ENCODE peak calls at places on chromosome 19, in seven cellular contexts. G is tibial nerve, X is stomach, K is A549, Y is upper lobe of left lung, W is ovary, P is K562. Z is an unnamed sample. For H3K4me1, the result is how much of the 10 kb centered on the place peaks cover.

GRCh38 chr19:52007805-52008557 is at the start of gene ZNF615:
- DNase-seq in Y (peak), W (peak), G (peak), P (peak), X (peak), K (peak), Z (peak)

GRCh38 chr19:29561601-29562000 is 35.8 kb downstream of the VSTM2B start:
- DNase-seq in G (no peak), W (no peak), Y (no peak), K (no peak), X (no peak), P (no peak), Z (no peak)

GRCh38 chr19:2087621-2088100 is 8.5 kb downstream of the MOB3A start:
- DNase-seq in P (no peak), X (no peak), Y (peak), K (no peak), W (no peak), G (no peak), Z (no peak)

GRCh38 chr19:8132858-8133458 is 16.4 kb downstream of the FBN3 start:
- DNase-seq in W (no peak), K (no peak), P (no peak), G (no peak), Y (no peak), X (no peak), Z (no peak)

GRCh38 chr19:38705197-38706019 is 38.9 kb downstream of the CAPN12 start:
- DNase-seq in G (no peak), Y (no peak), W (no peak), P (no peak), K (no peak), X (no peak), Z (no peak)

GRCh38 chr19:49453013-49453756 is at the start of gene ALDH16A1:
- DNase-seq in G (peak), K (peak), X (peak), W (peak), Y (peak), P (peak), Z (peak)

GRCh38 chr19:2888739-2889224 is 11.9 kb upstream of the ZNF57 start:
- DNase-seq in K (no peak), P (no peak), Y (peak), X (no peak), G (no peak), W (peak), Z (no peak)

GRCh38 chr19:4504297-4504701 is 14.0 kb downstream of the PLIN4 start:
- DNase-seq in G (no peak), K (no peak), Y (no peak), X (no peak), W (peak), P (no peak), Z (no peak)

GRCh38 chr19:55641376-55642152 is 762 bp downstream of the ZNF580 start:
- DNase-seq in Y (no peak), W (no peak), K (peak), P (peak), G (no peak), X (no peak), Z (no peak)

GRCh38 chr19:4993683-4994082 is 24.8 kb downstream of the KDM4B start:
- DNase-seq in X (no peak), W (no peak), Y (no peak), G (no peak), P (no peak), K (no peak), Z (no peak)

GRCh38 chr19:58581227-58582141 is 8.3 kb upstream of the MZF1 start:
- DNase-seq in K (peak), P (peak), X (peak), W (peak), Y (peak), G (peak), Z (peak)

GRCh38 chr19:50341091-50341564 is 12.0 kb upstream of the KCNC3 start:
- DNase-seq in W (no peak), Y (no peak), X (no peak), P (no peak), G (no peak), K (no peak), Z (no peak)

GRCh38 chr19:10617409-10618121 is 7.8 kb upstream of the SLC44A2 start:
- DNase-seq in W (no peak), K (no peak), Y (no peak), G (no peak), X (no peak), P (peak), Z (no peak)

GRCh38 chr19:46256855-46257254 is 27.3 kb downstream of the IGFL1 start:
- DNase-seq in W (no peak), P (no peak), K (peak), X (no peak), G (no peak), Y (no peak), Z (no peak)

GRCh38 chr19:47813304-47813994 is 8.3 kb upstream of the CRX start:
- DNase-seq in X (peak), Y (peak), P (peak), G (peak), K (peak), W (peak), Z (no peak)

GRCh38 chr19:4567584-4568071 is 8.1 kb upstream of the SEMA6B start:
- DNase-seq in W (peak), X (peak), K (peak), Y (peak), G (peak), P (peak), Z (no peak)

GRCh38 chr19:52307275-52307674 is 10.3 kb downstream of the ZNF480 start:
- DNase-seq in P (no peak), K (peak), Y (no peak), W (no peak), G (no peak), X (no peak), Z (no peak)

GRCh38 chr19:3725640-3726310 is 17.6 kb downstream of the TJP3 start:
- DNase-seq in Y (peak), W (no peak), K (no peak), G (no peak), P (no peak), X (peak), Z (no peak)

GRCh38 chr19:14113762-14114414 is 3.7 kb downstream of the PRKACA start:
- DNase-seq in G (no peak), P (peak), Y (no peak), X (no peak), W (peak), K (peak), Z (no peak)

GRCh38 chr19:14115761-14116160 is 1.8 kb downstream of the PRKACA start:
- DNase-seq in K (no peak), X (no peak), W (no peak), P (no peak), Y (no peak), G (no peak), Z (no peak)

GRCh38 chr19:14114439-14114838 is 3.1 kb downstream of the PRKACA start:
- DNase-seq in G (no peak), Y (no peak), K (no peak), W (no peak), X (no peak), P (no peak), Z (no peak)

GRCh38 chr19:14116525-14116917 is 1.0 kb downstream of the PRKACA start:
- DNase-seq in P (no peak), Y (no peak), W (no peak), G (no peak), X (no peak), K (no peak), Z (no peak)

DNA sequence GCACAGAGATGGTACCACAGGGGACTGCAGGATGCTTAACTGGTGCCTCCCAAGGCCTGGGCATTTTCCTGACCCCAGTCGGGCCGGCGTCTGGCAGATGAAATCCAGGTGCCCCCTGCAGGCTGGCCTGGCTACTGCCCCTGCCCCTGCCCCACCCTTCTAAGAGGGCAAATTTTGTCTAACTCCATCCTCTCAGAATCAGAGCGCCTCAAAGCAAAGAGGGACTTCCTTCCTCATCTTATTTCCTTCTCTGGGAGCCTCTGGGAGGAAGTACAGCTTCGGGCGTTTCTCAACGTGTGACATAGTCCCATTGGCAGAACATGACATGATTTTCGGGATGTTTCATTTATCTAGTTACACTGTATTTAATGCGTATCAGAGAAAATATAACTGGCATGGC is 2.7 kb downstream of the PRKACA start:
- DNase-seq in X (peak), G (no peak), P (peak), Y (peak), W (no peak), K (peak), Z (no peak)
- H3K4me1 ChIP-seq in X (half or more), G (half or more), P (half or more), Y (half or more), W (under half), K (under half), Z (half or more)

GRCh38 chr19:19463348-19464117 is 51.8 kb downstream of the TSSK6 start:
- DNase-seq in P (no peak), K (no peak), Y (no peak), X (no peak), G (no peak), W (peak), Z (no peak)

GRCh38 chr19:19465436-19466070 is 49.8 kb downstream of the TSSK6 start:
- DNase-seq in X (no peak), W (peak), G (no peak), P (no peak), Y (no peak), K (no peak), Z (no peak)

GRCh38 chr19:19461671-19462622 is 53.4 kb downstream of the TSSK6 start:
- DNase-seq in G (no peak), K (no peak), Y (peak), X (peak), W (peak), P (peak), Z (no peak)

GRCh38 chr19:19466201-19466600 is 49.1 kb downstream of the TSSK6 start:
- DNase-seq in K (no peak), W (no peak), G (no peak), P (no peak), X (no peak), Y (no peak), Z (no peak)

GRCh38 chr19:19464339-19465098 is 50.8 kb downstream of the TSSK6 start:
- DNase-seq in W (peak), X (peak), P (no peak), G (no peak), Y (no peak), K (no peak), Z (no peak)
- TF ChIP-seq EP300 in W (no peak), X (no peak), P (no peak), G (no peak), Y (no peak), K (no peak), Z (no peak)

DNA sequence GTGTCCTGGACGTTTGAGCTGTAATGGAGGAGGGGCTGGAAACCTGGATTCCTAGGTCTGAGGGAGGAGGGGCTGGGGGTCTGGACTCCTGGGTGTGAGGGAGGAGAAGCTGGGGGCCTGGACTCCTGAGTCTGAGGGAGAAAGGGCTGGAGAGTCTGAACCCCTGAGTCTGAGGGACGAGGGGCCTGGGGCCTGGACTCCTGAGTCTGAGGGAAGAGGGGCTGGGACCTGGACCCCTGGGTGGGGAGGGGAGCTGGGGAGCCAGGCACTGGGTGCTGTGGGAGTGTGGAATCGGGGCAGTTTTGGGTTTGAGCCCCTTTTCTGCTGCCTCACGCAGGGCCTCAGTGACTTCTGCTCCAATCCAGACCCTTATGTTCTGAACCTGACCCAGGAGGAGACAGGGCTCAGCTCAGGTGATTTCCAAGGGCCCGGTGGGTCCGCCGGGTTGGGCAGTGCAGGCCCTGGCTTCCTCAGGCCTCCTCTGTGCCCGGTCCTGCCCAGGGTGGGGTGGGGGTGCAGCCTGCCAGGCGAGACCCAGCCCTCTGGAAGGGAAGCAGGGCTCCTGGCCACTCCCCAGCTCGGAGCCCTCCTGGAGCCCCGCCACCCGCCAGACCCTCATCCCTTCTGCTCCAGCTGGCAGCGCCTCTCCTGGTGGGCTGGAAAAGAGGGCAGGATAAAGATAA is 14.4 kb downstream of the TTYH1 start:
- DNase-seq in Y (no peak), K (no peak), P (no peak), W (no peak), G (no peak), X (no peak), Z (no peak)
- H3K4me3 ChIP-seq in Y (no peak), K (no peak), P (no peak), W (no peak), G (no peak), X (no peak), Z (no peak)

GRCh38 chr19:45126654-45127053 is 33.7 kb downstream of the PPP1R37 start:
- DNase-seq in Y (no peak), X (no peak), G (no peak), P (no peak), K (no peak), W (no peak), Z (no peak)
- H3K4me1 ChIP-seq in Y (under half), X (half or more), G (under half), P (under half), K (under half), W (under half), Z (under half)

Z was measured in esophagus muscularis mucosa.